ENCODE peak calls at places on chromosomes 7 and 10, in seven cellular contexts. Y is HCT116, N is H1, Z is GM23338, X is HepG2, T is GM12878, H is K562. C is an unnamed sample.

GRCh38 chr7:140672382-140673062 is at the start of gene ADCK2:
- DNase-seq in Y (no peak), N (no peak), Z (peak; percentile 84), X (no peak), T (no peak), H (peak; percentile 99), C (no peak)

GRCh38 chr10:106897631-106898161 is 266.8 kb downstream of the SORCS1 start:
- DNase-seq in Y (no peak), N (no peak), Z (no peak), X (no peak), T (no peak), H (no peak), C (no peak)

GRCh38 chr7:2734084-2734601 is 46.1 kb downstream of the AMZ1 start:
- DNase-seq in Y (no peak), N (no peak), Z (no peak), X (no peak), T (no peak), H (no peak), C (no peak)

GRCh38 chr7:18461785-18462467 is 33.6 kb upstream of the HDAC9 start:
- DNase-seq in Y (no peak), N (no peak), Z (no peak), X (no peak), T (no peak), H (no peak), C (no peak)

GRCh38 chr10:29241925-29242324 is 46.9 kb upstream of the LYZL1 start:
- DNase-seq in Y (no peak), N (no peak), Z (no peak), X (no peak), T (no peak), H (no peak), C (no peak)

GRCh38 chr10:44382131-44382858 is 2.6 kb downstream of the CXCL12 start:
- DNase-seq in Y (no peak), N (no peak), Z (peak; percentile 68), X (no peak), T (no peak), H (no peak), C (no peak)

GRCh38 chr7:110573862-110574528 is 516.9 kb upstream of the LRRN3 start:
- DNase-seq in Y (peak; percentile 19), N (no peak), Z (no peak), X (peak; percentile 10), T (no peak), H (no peak), C (no peak)

GRCh38 chr10:75613685-75614587 is 182.5 kb downstream of the LRMDA start:
- DNase-seq in Y (no peak), N (no peak), Z (no peak), X (no peak), T (no peak), H (no peak), C (no peak)

GRCh38 chr10:127012769-127013152 is 107.5 kb downstream of the DOCK1 start:
- DNase-seq in Y (peak; percentile 18), N (no peak), Z (peak; percentile 17), X (no peak), T (no peak), H (no peak), C (peak; percentile 50)

GRCh38 chr7:141115949-141116348 is 42.1 kb downstream of the TMEM178B start:
- DNase-seq in Y (no peak), N (no peak), Z (no peak), X (no peak), T (no peak), H (no peak), C (no peak)

GRCh38 chr7:94980418-94981142 is 73.2 kb downstream of the PPP1R9A start:
- DNase-seq in Y (no peak), N (no peak), Z (no peak), X (peak; percentile 94), T (no peak), H (no peak), C (no peak)

GRCh38 chr7:158816271-158816670 is 13.0 kb downstream of the ESYT2 start:
- DNase-seq in Y (no peak), N (no peak), Z (no peak), X (no peak), T (no peak), H (no peak), C (no peak)

GRCh38 chr10:58570307-58570723 is 57.6 kb downstream of the BICC1 start:
- DNase-seq in Y (no peak), N (no peak), Z (no peak), X (no peak), T (no peak), H (no peak), C (no peak)

GRCh38 chr10:124595143-124595883 is 133.7 kb downstream of the LHPP start:
- DNase-seq in Y (no peak), N (no peak), Z (no peak), X (no peak), T (no peak), H (no peak), C (no peak)

GRCh38 chr7:44064791-44065430 is 456 bp downstream of the PGAM2 start:
- DNase-seq in Y (no peak), N (no peak), Z (peak; percentile 29), X (no peak), T (no peak), H (no peak), C (no peak)

GRCh38 chr7:105594034-105594433 is 12.7 kb upstream of the EFCAB10 start:
- DNase-seq in Y (no peak), N (no peak), Z (peak; percentile 48), X (no peak), T (no peak), H (no peak), C (no peak)

GRCh38 chr10:79259834-79260233 is 87.4 kb upstream of the PPIF start:
- DNase-seq in Y (no peak), N (no peak), Z (no peak), X (no peak), T (no peak), H (no peak), C (no peak)

GRCh38 chr10:43398939-43399871 is 9.8 kb downstream of the HNRNPF start:
- DNase-seq in Y (no peak), N (no peak), Z (no peak), X (peak; percentile 79), T (no peak), H (peak; percentile 20), C (no peak)

GRCh38 chr10:93875032-93875358 is 18.8 kb upstream of the SLC35G1 start:
- DNase-seq in Y (no peak), N (no peak), Z (no peak), X (no peak), T (no peak), H (no peak), C (no peak)

GRCh38 chr7:28430626-28431025 is 18.3 kb downstream of the CREB5 start:
- DNase-seq in Y (no peak), N (no peak), Z (no peak), X (no peak), T (no peak), H (no peak), C (no peak)

GRCh38 chr7:120055300-120055699 is 217.7 kb upstream of the KCND2 start:
- DNase-seq in Y (peak; percentile 13), N (no peak), Z (no peak), X (no peak), T (no peak), H (no peak), C (no peak)

GRCh38 chr10:56269181-56269580 is 91.9 kb downstream of the ZWINT start:
- DNase-seq in Y (no peak), N (no peak), Z (no peak), X (no peak), T (no peak), H (no peak), C (no peak)

GRCh38 chr7:31782411-31782991 is 95.5 kb downstream of the PPP1R17 start:
- DNase-seq in Y (peak; percentile 35), N (no peak), Z (peak; percentile 85), X (peak; percentile 47), T (peak; percentile 20), H (peak; percentile 54), C (peak; percentile 69)

GRCh38 chr7:16004661-16005060 is 318.2 kb upstream of the MEOX2 start:
- DNase-seq in Y (no peak), N (no peak), Z (no peak), X (no peak), T (no peak), H (no peak), C (no peak)

GRCh38 chr7:157977717-157978470 is 609.7 kb downstream of the PTPRN2 start:
- DNase-seq in Y (no peak), N (no peak), Z (no peak), X (no peak), T (no peak), H (no peak), C (no peak)

DNA sequence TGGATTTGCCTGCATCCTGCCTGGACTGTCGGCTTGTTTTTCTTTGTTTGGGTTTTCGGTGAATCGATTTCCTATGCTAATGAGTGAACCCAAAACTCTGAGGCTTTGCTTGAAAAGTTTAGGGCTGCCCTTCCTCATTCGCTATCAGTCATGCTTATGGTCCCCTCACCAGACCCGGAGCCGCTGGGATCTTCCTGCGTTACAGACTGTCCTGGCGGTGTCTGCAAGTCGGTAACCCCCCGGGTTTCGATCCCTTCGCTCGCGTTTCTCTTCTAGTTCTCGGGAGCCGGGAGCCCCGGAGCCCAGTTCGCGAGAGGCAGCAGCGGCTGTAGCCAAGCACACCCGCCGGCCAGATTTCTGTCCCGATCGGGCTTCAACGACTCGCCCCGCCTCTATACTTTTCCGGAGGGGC is 2.2 kb downstream of the EMX2 start:
- DNase-seq in Y (no peak), N (no peak), Z (peak; percentile 54), X (no peak), T (no peak), H (no peak), C (no peak)
- TF ChIP-seq EZH2 in Y (no peak), N (no peak), Z (peak; percentile 99), X (peak; percentile 99), T (no peak), H (no peak), C (peak; percentile 57)

GRCh38 chr7:151877911-151878835 is 1.3 kb upstream of the PRKAG2 start:
- DNase-seq in Y (no peak), N (no peak), Z (no peak), X (no peak), T (no peak), H (no peak), C (no peak)
- H3K4me2 ChIP-seq in Y (peak overlapping the region; percentile 97), N (peak overlapping the region; percentile 66), Z (peak overlapping the region; percentile 99), X (no peak overlapping the region), T (peak overlapping the region; percentile 97), H (no peak overlapping the region), C (no peak overlapping the region)

GRCh38 chr7:129169705-129170319 is 18.6 kb upstream of the SMO start:
- DNase-seq in Y (no peak), N (no peak), Z (peak; percentile 68), X (no peak), T (no peak), H (no peak), C (no peak)
- TF ChIP-seq POLR2AphosphoS5 in Y (no peak), N (peak; percentile 64), Z (no peak), X (no peak), T (peak; percentile 22), H (no peak), C (no peak)

DNA sequence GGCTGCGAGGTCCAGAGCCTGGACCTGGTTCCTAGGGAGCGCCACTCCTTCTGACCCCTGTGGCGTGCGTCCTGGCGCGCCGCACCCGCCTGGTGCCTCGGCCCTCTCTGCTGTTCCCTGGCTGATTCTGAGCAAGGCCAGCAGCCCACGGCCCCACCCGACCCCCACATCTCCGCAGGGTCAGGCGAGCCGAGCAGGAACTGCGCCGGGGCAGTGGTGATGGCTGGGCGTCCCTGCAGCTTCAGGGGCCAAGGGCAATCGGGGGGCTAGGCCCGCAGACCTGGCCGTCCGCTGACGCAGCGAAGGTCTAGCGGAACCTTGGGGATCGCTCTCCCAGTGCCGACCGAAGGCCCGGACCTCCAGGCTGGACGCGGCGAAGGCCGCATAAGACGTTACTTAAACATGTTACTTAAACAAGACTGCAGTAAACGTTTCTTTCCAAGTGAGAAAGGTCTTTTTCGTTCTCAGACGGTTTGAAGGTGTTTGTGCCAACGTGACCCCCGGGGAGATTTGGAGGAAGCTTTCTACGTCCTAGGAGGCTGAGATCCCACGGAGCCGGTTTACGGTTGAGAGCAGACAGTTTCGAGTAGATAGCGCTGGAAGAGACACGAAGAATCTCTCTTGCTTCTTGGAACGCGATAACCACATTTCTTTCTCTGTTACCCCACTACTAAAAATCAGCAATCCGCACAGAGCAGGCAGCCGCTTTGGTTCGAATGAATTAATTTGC is 5.1 kb upstream of the NKX2-3 start:
- DNase-seq in Y (no peak), N (no peak), Z (peak; percentile 71), X (no peak), T (no peak), H (no peak), C (peak; percentile 56)
- TF ChIP-seq EZH2 in Y (no peak), N (peak; percentile 99), Z (peak; percentile 95), X (peak; percentile 39), T (no peak), H (no peak), C (peak; percentile 97)